ENCODE peak calls at places on chromosomes 7 and 10, in four cellular contexts. D is A549, Z is H1, I is HepG2. S is an unnamed sample.

GRCh38 chr7:128399991-128400390 is 9.8 kb downstream of the IMPDH1 start:
- DNase-seq in D (no peak), Z (no peak), I (no peak), S (no peak)

GRCh38 chr7:82051641-82052040 is 281.8 kb upstream of the HGF start:
- DNase-seq in Z (no peak), D (peak), I (no peak), S (no peak)

GRCh38 chr10:110471566-110472139 is 26.1 kb upstream of the DUSP5 start:
- DNase-seq in Z (no peak), I (no peak), D (no peak), S (no peak)

GRCh38 chr10:121928528-121928884 is 675 bp upstream of the ATE1 start:
- DNase-seq in D (peak), Z (no peak), I (no peak), S (no peak)

GRCh38 chr10:65950075-65950474 is 975.8 kb upstream of the LRRTM3 start:
- DNase-seq in Z (no peak), I (no peak), D (peak), S (no peak)

GRCh38 chr10:87534173-87534858 is 29.6 kb downstream of the MINPP1 start:
- DNase-seq in Z (no peak), I (no peak), D (no peak), S (no peak)

GRCh38 chr7:68269410-68269809 is 1272.8 kb downstream of the TYW1 start:
- DNase-seq in I (no peak), D (peak), Z (no peak), S (no peak)

GRCh38 chr7:114789942-114790341 is 132.0 kb upstream of the MDFIC start:
- DNase-seq in Z (no peak), I (no peak), D (no peak), S (no peak)

GRCh38 chr10:28708921-28709461 is 31.7 kb downstream of the BAMBI start:
- DNase-seq in Z (no peak), D (no peak), I (no peak), S (no peak)

GRCh38 chr7:159107052-159107892 is 37.4 kb downstream of the VIPR2 start:
- DNase-seq in Z (no peak), I (no peak), D (no peak), S (no peak)

GRCh38 chr7:82600601-82601000 is 157.0 kb upstream of the CACNA2D1 start:
- DNase-seq in Z (no peak), I (no peak), D (peak), S (no peak)

GRCh38 chr10:62376064-62377025 is 2.2 kb downstream of the ZNF365 start:
- DNase-seq in I (no peak), Z (no peak), D (no peak), S (no peak)

GRCh38 chr7:131284702-131285419 is 42.8 kb upstream of the MKLN1 start:
- DNase-seq in I (no peak), D (no peak), Z (no peak), S (no peak)

GRCh38 chr7:1301054-1301811 is 68.6 kb downstream of the UNCX start:
- DNase-seq in D (no peak), I (no peak), Z (no peak), S (no peak)

GRCh38 chr10:28841625-28842024 is 164.3 kb downstream of the BAMBI start:
- DNase-seq in Z (no peak), I (no peak), D (peak), S (no peak)

GRCh38 chr10:94102436-94102835 is 108.7 kb downstream of the PLCE1 start:
- DNase-seq in D (no peak), Z (no peak), I (peak), S (no peak)

GRCh38 chr7:561631-562393 is 42.2 kb upstream of the PDGFA start:
- DNase-seq in D (no peak), Z (no peak), I (no peak), S (no peak)

GRCh38 chr10:121662945-121663917 is 65.0 kb upstream of the FGFR2 start:
- DNase-seq in Z (peak), D (peak), I (no peak), S (peak)

GRCh38 chr10:128536259-128536658 is 410.0 kb upstream of the MKI67 start:
- DNase-seq in D (no peak), Z (no peak), I (no peak), S (no peak)

GRCh38 chr10:110353244-110354119 is 48.8 kb upstream of the SMNDC1 start:
- DNase-seq in I (no peak), D (peak), Z (no peak), S (peak)

GRCh38 chr10:124624456-124624855 is 119.7 kb downstream of the FAM53B start:
- DNase-seq in Z (no peak), D (no peak), I (no peak), S (no peak)

GRCh38 chr7:87875151-87876039 is 765 bp downstream of the SLC25A40 start:
- DNase-seq in I (peak), Z (no peak), D (peak), S (peak)

GRCh38 chr10:97003804-97004201 is 171.7 kb downstream of the LCOR start:
- DNase-seq in D (no peak), Z (no peak), I (no peak), S (no peak)

GRCh38 chr10:44312401-44312800 is 72.5 kb downstream of the CXCL12 start:
- DNase-seq in I (no peak), D (no peak), Z (no peak), S (no peak)

GRCh38 chr7:44145419-44145968 is 4.4 kb upstream of the MYL7 start:
- DNase-seq in Z (no peak), I (no peak), D (no peak), S (peak)

GRCh38 chr10:10758306-10758705 is 259.4 kb upstream of the CELF2 start:
- DNase-seq in Z (no peak), D (no peak), I (no peak), S (no peak)

GRCh38 chr7:913736-914520 is 37.6 kb downstream of the GET4 start:
- DNase-seq in D (no peak), I (no peak), Z (no peak), S (no peak)

GRCh38 chr10:15857001-15857608 is 3.2 kb downstream of the MINDY3 start:
- DNase-seq in Z (no peak), I (no peak), D (no peak), S (no peak)

GRCh38 chr7:41820117-41820671 is 117.3 kb upstream of the INHBA start:
- DNase-seq in I (no peak), D (no peak), Z (no peak), S (no peak)

GRCh38 chr7:105521027-105521730 is 892 bp downstream of the PUS7 start:
- DNase-seq in I (peak), D (peak), Z (no peak), S (peak)

GRCh38 chr10:84715911-84716310 is 387.5 kb downstream of the CCSER2 start:
- DNase-seq in I (peak), Z (peak), D (peak), S (peak)

GRCh38 chr7:101984141-101984879 is 166.9 kb downstream of the CUX1 start:
- DNase-seq in D (peak), Z (no peak), I (no peak), S (no peak)

GRCh38 chr7:148962823-148963582 is 65.3 kb downstream of the PDIA4 start:
- DNase-seq in D (peak), I (peak), Z (no peak), S (peak)

GRCh38 chr7:148967032-148967372 is 61.3 kb downstream of the PDIA4 start:
- DNase-seq in I (no peak), Z (no peak), D (no peak), S (no peak)

GRCh38 chr7:148962515-148962822 is 65.8 kb downstream of the PDIA4 start:
- DNase-seq in Z (no peak), I (no peak), D (no peak), S (no peak)

GRCh38 chr7:148964510-148965267 is 63.6 kb downstream of the PDIA4 start:
- DNase-seq in D (peak), I (no peak), Z (no peak), S (peak)

GRCh38 chr7:148963583-148964509 is 64.5 kb downstream of the PDIA4 start:
- DNase-seq in Z (no peak), D (peak), I (peak), S (no peak)
- TF ChIP-seq RNF2 in Z (no peak), D (no peak), I (no peak), S (no peak)

GRCh38 chr10:131963811-131964210 is 17.9 kb downstream of the BNIP3 start:
- DNase-seq in D (no peak), Z (no peak), I (no peak), S (no peak)

GRCh38 chr10:131961047-131961776 is 20.5 kb downstream of the BNIP3 start:
- DNase-seq in I (no peak), Z (no peak), D (no peak), S (no peak)

GRCh38 chr10:131960631-131961046 is 21.1 kb downstream of the BNIP3 start:
- DNase-seq in D (no peak), I (no peak), Z (no peak), S (no peak)

GRCh38 chr10:131963350-131963749 is 18.4 kb downstream of the BNIP3 start:
- DNase-seq in D (no peak), Z (no peak), I (no peak), S (no peak)

GRCh38 chr10:131961777-131962450 is 19.8 kb downstream of the BNIP3 start:
- DNase-seq in D (no peak), I (no peak), Z (no peak), S (no peak)
- TF ChIP-seq RNF2 in D (no peak), I (no peak), Z (no peak), S (no peak)

GRCh38 chr10:77105756-77106155 is 531.9 kb downstream of the KCNMA1 start:
- DNase-seq in Z (no peak), D (no peak), I (no peak), S (no peak)
- TF ChIP-seq RNF2 in Z (no peak), D (no peak), I (no peak), S (no peak)

GRCh38 chr7:16066805-16067459 is 354.4 kb downstream of the CRPPA start:
- DNase-seq in I (no peak), D (no peak), Z (no peak), S (no peak)
- TF ChIP-seq RNF2 in I (no peak), D (no peak), Z (no peak), S (no peak)

DNA sequence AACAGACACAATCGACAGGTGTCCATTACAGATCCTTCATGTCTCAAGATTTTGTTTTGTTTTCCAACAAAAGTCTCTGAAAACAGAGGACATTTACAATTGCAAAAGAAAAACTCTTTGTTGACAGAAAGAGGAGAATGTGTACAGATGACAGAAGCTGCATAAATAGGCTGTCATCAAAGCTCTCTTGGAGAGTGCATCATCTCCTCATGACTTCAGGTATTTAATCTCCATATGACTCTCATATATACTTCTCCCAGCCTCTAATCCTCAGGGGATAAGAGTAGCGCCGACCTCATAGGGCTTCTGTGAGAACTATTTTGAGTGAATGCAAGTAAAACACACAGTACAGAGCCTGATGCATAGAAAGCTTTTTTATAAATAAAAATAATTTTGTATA is 48.1 kb upstream of the SEPTIN7 start:
- DNase-seq in I (no peak), Z (no peak), D (no peak), S (no peak)
- TF ChIP-seq RNF2 in I (no peak), Z (no peak), D (no peak), S (no peak)

GRCh38 chr7:100156331-100157068 is 2.0 kb downstream of the TRAPPC14 start:
- DNase-seq in Z (no peak), D (no peak), I (no peak), S (peak)
- TF ChIP-seq RNF2 in Z (no peak), D (no peak), I (no peak), S (no peak)

DNA sequence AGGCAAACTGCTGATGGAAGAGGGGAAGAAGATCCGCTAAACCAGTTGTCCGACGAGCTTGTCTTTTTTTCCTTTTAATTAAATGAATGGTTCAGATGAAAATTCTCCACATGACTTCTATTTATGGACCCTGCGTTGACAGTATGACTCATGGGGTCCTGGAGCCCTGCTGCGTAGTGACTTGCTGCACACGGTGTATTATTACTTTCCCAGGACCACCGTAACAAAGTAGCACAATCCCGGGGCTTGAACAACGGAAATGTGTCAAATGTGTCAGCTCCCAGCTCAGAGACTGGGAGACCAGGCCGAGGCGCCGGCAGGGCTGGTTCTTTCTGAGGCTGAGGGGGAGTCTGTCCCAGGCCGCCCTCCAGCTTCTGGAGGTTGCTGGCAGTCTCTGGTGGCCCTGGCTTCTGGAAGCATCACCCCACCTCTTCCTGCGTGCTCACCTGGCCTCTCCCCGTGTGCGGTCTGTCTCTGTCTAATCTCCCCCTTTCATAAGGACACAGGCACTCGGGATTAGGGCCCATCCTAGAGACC is 33.8 kb upstream of the MNX1 start:
- DNase-seq in D (no peak), I (no peak), Z (no peak), S (peak)
- TF ChIP-seq RNF2 in D (no peak), I (no peak), Z (no peak), S (no peak)

GRCh38 chr10:112442063-112442462 is 4.7 kb downstream of the ZDHHC6 start:
- DNase-seq in I (no peak), Z (no peak), D (no peak), S (no peak)
- TF ChIP-seq RNF2 in I (no peak), Z (no peak), D (no peak), S (no peak)

S was measured in K562.